ENCODE peak calls at places on chromosomes 2 and 18, in six cellular contexts. I, R, O, W, Q and H are unnamed samples. For H3K36me3, H3K4me1 and H3K27me3, the result is how much of the 10 kb centered on the place peaks cover.

GRCh38 chr2:70728128-70728527 is 39.9 kb downstream of the ADD2 start:
- DNase-seq in R (peak), Q (no peak), O (no peak), W (no peak), I (no peak), H (no peak)

GRCh38 chr2:213934560-213934959 is 476.3 kb upstream of the VWC2L start:
- DNase-seq in W (no peak), R (peak), I (peak), O (no peak), Q (no peak), H (peak)

GRCh38 chr2:227462463-227462951 is 9.4 kb upstream of the AGFG1 start:
- DNase-seq in Q (no peak), R (no peak), I (no peak), W (no peak), O (no peak), H (no peak)

GRCh38 chr2:201774546-201774945 is 6.2 kb downstream of the ALS2 start:
- DNase-seq in Q (no peak), R (no peak), O (no peak), I (no peak), W (no peak), H (no peak)

GRCh38 chr2:57959380-57959779 is 87.2 kb upstream of the VRK2 start:
- DNase-seq in O (no peak), W (no peak), I (no peak), R (no peak), Q (no peak), H (no peak)

GRCh38 chr18:49898421-49898820 is 85.1 kb upstream of the ACAA2 start:
- DNase-seq in Q (peak), I (peak), W (peak), O (no peak), R (peak), H (no peak)

GRCh38 chr18:21203096-21203495 is 38.9 kb upstream of the GREB1L start:
- DNase-seq in R (no peak), O (no peak), W (no peak), Q (no peak), I (no peak), H (no peak)

GRCh38 chr2:132416080-132416911 is at the start of gene GPR39:
- DNase-seq in O (peak), I (peak), R (peak), W (peak), Q (peak), H (peak)

GRCh38 chr2:56030062-56030461 is 106.5 kb upstream of the EFEMP1 start:
- DNase-seq in O (no peak), Q (no peak), R (no peak), W (no peak), I (no peak), H (no peak)

GRCh38 chr18:715626-716025 is 3.2 kb upstream of the ENOSF1 start:
- DNase-seq in R (peak), W (no peak), O (no peak), Q (no peak), I (no peak), H (no peak)

GRCh38 chr2:215728504-215729065 is 284.8 kb downstream of the MREG start:
- DNase-seq in W (no peak), Q (peak), O (no peak), R (peak), I (no peak), H (no peak)

GRCh38 chr2:69306612-69306896 is 80.5 kb downstream of the GFPT1 start:
- DNase-seq in R (no peak), W (no peak), O (peak), Q (no peak), I (no peak), H (no peak)

GRCh38 chr18:48412339-48412929 is 3.3 kb upstream of the ZBTB7C start:
- DNase-seq in O (no peak), Q (no peak), I (peak), W (no peak), R (peak), H (peak)

GRCh38 chr2:9112079-9112721 is 94.4 kb upstream of the ASAP2 start:
- DNase-seq in Q (peak), R (peak), O (no peak), W (peak), I (no peak), H (peak)

GRCh38 chr18:39732918-39733317 is 2167.3 kb upstream of the CELF4 start:
- DNase-seq in I (no peak), W (no peak), O (no peak), R (no peak), Q (no peak), H (no peak)

GRCh38 chr2:2848621-2849443 is 517.8 kb upstream of the MYT1L start:
- DNase-seq in W (no peak), I (no peak), R (no peak), Q (no peak), O (peak), H (peak)

GRCh38 chr18:23910032-23910431 is 104.5 kb upstream of the TTC39C start:
- DNase-seq in I (no peak), R (no peak), O (no peak), W (no peak), Q (no peak), H (no peak)

GRCh38 chr2:236659758-236660150 is 90.1 kb downstream of the ACKR3 start:
- DNase-seq in R (peak), Q (no peak), W (no peak), O (no peak), I (no peak), H (no peak)

GRCh38 chr2:85611705-85612587 is at the start of gene C2orf68:
- DNase-seq in W (peak), Q (peak), R (peak), O (peak), I (peak), H (peak)

GRCh38 chr2:29841386-29842004 is 79.9 kb downstream of the ALK start:
- DNase-seq in R (peak), O (no peak), W (no peak), I (no peak), Q (no peak), H (peak)

GRCh38 chr2:238864207-238865014 is 16.5 kb downstream of the TWIST2 start:
- DNase-seq in I (peak), W (peak), R (peak), O (peak), Q (peak), H (peak)

GRCh38 chr18:7737483-7737882 is 170.4 kb downstream of the PTPRM start:
- DNase-seq in I (no peak), Q (no peak), W (peak), O (no peak), R (no peak), H (no peak)

GRCh38 chr2:241540766-241541561 is 17.6 kb upstream of the BOK start:
- DNase-seq in R (peak), W (peak), Q (peak), I (peak), O (peak), H (peak)

GRCh38 chr2:69366-70344 is 23.4 kb upstream of the FAM110C start:
- DNase-seq in R (no peak), O (no peak), I (peak), W (peak), Q (no peak), H (no peak)

GRCh38 chr18:48229445-48230052 is 179.6 kb downstream of the ZBTB7C start:
- DNase-seq in R (no peak), O (no peak), W (no peak), I (no peak), Q (no peak), H (peak)

GRCh38 chr2:26652361-26653041 is 11.3 kb upstream of the CIB4 start:
- DNase-seq in O (peak), W (no peak), R (peak), I (peak), Q (no peak), H (peak)

GRCh38 chr2:68172990-68173715 is 15.5 kb downstream of the PNO1 start:
- DNase-seq in I (no peak), Q (no peak), O (no peak), W (no peak), R (no peak), H (no peak)
- H3K36me3 ChIP-seq in I (under half), Q (half or more), O (under half), W (half or more), R (under half), H (under half)

GRCh38 chr18:12306752-12307151 is 1.3 kb upstream of the TUBB6 start:
- DNase-seq in O (no peak), W (no peak), Q (no peak), I (no peak), R (peak), H (no peak)

GRCh38 chr18:12305930-12306629 is 2.0 kb upstream of the TUBB6 start:
- DNase-seq in W (no peak), I (no peak), Q (no peak), R (no peak), O (no peak), H (no peak)

GRCh38 chr18:12308386-12309100 is 502 bp downstream of the TUBB6 start:
- DNase-seq in W (peak), Q (peak), R (peak), I (peak), O (peak), H (peak)

GRCh38 chr18:12307871-12308385 is at the start of gene TUBB6:
- DNase-seq in I (peak), O (peak), W (peak), R (peak), Q (peak), H (peak)

DNA sequence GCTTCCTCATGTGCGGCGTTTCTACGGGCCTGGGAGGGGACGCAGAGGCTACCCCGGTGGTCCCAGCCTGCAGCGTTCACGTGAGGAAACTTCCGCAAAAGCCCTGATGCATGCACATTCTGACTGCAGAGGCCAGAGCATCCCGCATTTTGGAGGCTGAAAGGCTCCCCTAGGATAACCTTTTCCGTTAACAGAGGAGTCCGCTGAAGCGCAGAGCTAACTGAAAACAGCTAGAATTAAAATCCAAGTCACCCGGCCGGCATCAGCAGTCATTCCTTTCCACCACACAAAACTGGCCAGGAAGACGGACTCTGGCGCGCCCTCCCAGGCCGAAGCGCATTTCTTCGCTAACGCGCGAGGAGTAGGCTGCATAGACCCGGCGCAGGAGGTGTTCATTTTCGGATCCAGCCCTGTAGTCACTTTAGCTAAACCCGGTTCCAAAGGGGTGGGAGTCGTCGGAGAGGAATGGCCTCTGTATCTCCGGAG is 747 bp upstream of the TUBB6 start:
- DNase-seq in O (no peak), W (no peak), I (peak), Q (peak), R (peak), H (no peak)
- H3K4me1 ChIP-seq in O (under half), W (under half), I (under half), Q (under half), R (under half), H (under half)

DNA sequence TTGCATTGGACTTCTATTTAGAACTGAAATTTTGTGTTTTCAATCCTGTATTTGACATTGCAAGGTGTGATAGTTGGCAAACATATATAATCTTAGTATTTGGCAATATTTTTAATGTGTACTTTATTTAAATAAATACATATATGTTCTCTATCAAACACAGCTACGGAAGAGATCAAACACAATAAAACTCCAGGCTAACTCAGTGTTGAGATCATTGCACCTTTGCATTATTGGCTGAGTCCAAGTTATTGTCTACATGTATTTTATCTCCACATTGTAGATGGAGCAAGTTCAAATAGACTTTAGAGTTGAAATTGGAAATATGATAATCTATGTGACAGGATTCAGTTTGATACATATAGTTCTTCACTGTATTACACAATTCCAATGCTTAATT is 176.7 kb downstream of the ST6GAL2 start:
- DNase-seq in W (no peak), Q (no peak), I (no peak), R (no peak), O (no peak), H (no peak)
- H3K27me3 ChIP-seq in W (under half), Q (under half), I (under half), R (under half), O (under half), H (under half)

DNA sequence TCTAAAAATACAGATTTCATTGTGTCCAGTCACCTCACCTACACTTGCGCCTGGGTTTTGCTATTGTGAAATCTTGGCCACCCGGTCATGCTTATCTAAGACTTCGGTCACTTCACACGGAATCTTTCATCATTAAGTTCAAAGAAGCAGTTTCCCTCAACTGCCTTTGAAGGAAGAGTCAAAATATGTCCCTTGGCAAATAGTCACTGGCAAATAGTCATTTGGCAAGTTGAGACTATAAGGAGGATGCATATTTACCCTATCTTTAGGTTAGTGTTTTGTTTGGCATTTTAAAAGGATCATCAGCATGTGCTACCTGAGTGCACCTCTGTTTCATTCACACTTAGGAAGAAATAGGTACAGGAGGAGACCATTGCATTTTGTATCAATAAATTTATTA is 95.9 kb downstream of the FEZ2 start:
- DNase-seq in O (no peak), Q (no peak), W (no peak), I (no peak), R (no peak), H (no peak)
- H3K36me3 ChIP-seq in O (half or more), Q (under half), W (under half), I (under half), R (half or more), H (under half)

DNA sequence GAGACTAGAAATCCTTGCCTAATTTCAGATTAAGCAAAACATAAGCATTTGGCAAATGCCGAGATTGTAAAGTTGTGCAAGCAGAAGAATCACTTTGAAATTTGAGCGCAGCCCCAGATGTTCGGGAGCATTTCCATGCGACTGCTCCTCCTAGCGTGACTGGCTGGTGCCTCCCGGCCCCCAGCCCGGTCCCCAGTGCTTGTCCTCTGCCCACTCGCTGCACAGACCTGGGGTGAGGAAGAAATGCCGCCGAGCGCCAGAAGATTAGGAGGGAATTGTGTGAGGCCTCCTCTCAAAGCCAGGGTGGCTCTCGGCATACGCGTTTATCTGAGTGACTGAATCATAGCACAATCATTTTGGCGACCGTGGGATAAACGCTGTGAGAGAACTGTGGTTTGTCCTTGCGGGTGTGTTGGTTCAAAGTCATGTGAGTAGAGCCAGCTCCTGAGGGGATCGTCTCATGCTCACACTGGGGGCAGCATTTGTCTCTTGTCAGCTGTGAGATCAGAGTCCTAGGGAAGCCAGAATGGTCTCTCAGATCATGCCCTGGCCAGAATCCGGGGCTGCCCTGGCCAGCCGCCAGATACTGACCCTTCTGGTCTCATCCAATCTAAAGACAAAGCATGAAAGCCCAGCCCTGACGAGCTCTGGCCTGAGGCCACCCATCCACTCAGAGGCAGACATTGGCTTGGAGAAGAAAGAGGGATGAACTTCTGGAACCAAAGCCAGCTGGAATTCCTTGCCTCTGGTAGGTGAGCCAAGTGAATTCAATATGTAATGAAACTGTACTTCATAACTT is 189.3 kb downstream of the SH3RF3 start:
- DNase-seq in W (peak), Q (peak), R (peak), O (peak), I (peak), H (no peak)
- H3K4me1 ChIP-seq in W (under half), Q (under half), R (under half), O (under half), I (under half), H (under half)

GRCh38 chr18:11160303-11160702 is 10.9 kb upstream of the PIEZO2 start:
- DNase-seq in R (no peak), O (no peak), W (no peak), Q (no peak), I (no peak), H (no peak)

GRCh38 chr18:11165952-11166351 is 16.6 kb upstream of the PIEZO2 start:
- DNase-seq in R (no peak), O (no peak), W (no peak), I (no peak), Q (no peak), H (no peak)

GRCh38 chr18:11165138-11165537 is 15.8 kb upstream of the PIEZO2 start:
- DNase-seq in I (no peak), W (no peak), Q (no peak), O (no peak), R (no peak), H (no peak)

GRCh38 chr18:11162889-11163288 is 13.5 kb upstream of the PIEZO2 start:
- DNase-seq in O (no peak), I (no peak), W (no peak), Q (no peak), R (no peak), H (no peak)

DNA sequence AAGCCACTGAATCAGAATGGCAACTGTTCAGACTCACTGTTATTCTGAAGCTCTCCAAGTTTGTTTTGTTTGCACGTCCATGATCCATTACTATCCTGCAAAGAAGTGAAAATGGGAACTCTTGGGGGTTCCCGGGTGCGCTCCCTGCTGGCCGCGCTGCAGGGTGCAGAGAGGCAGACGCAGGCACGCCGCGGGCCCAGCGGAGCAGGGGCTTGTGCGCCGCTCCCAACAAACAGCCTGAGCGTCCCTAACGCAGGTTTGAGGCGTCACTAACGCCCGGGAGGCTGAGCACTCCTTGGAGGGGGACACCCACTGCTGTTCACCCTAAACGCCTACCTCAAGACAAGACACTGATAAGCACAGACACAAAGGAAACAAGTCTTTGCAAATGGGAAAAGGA is 14.3 kb upstream of the PIEZO2 start:
- DNase-seq in I (no peak), O (no peak), R (no peak), W (no peak), Q (no peak), H (no peak)
- H3K27me3 ChIP-seq in I (under half), O (under half), R (under half), W (under half), Q (under half), H (under half)